ENCODE peak calls at places on chromosomes 11 and 22, in ten cellular contexts. One of them, this sample, is unnamed.

GRCh38 chr11:11871991-11872401 is 30.2 kb downstream of the USP47 start:
- DNase-seq in upper lobe of left lung: no peak
- DNase-seq in gastrocnemius medialis: no peak
- DNase-seq in colonic mucosa: no peak
- DNase-seq in SK-N-SH: no peak
- DNase-seq in HCT116: no peak
- DNase-seq in IMR-90: no peak
- DNase-seq in lung: no peak
- DNase-seq in WERI-Rb-1: no peak
- DNase-seq in CD8-positive, alpha-beta T cell: no peak
- DNase-seq in this sample: peak; percentile 39

GRCh38 chr11:111764621-111765020 is 1.6 kb downstream of the PPP2R1B start:
- DNase-seq in upper lobe of left lung: no peak
- DNase-seq in gastrocnemius medialis: no peak
- DNase-seq in colonic mucosa: no peak
- DNase-seq in SK-N-SH: no peak
- DNase-seq in HCT116: no peak
- DNase-seq in IMR-90: peak; percentile 51
- DNase-seq in lung: no peak
- DNase-seq in WERI-Rb-1: no peak
- DNase-seq in CD8-positive, alpha-beta T cell: no peak
- DNase-seq in this sample: peak; percentile 17

GRCh38 chr11:21511835-21512440 is 680.9 kb upstream of the ANO5 start:
- DNase-seq in upper lobe of left lung: no peak
- DNase-seq in gastrocnemius medialis: no peak
- DNase-seq in colonic mucosa: peak; percentile 57
- DNase-seq in SK-N-SH: peak; percentile 36
- DNase-seq in HCT116: peak; percentile 3
- DNase-seq in IMR-90: no peak
- DNase-seq in lung: peak; percentile 52
- DNase-seq in WERI-Rb-1: peak; percentile 89
- DNase-seq in CD8-positive, alpha-beta T cell: no peak
- DNase-seq in this sample: peak; percentile 85

GRCh38 chr22:24398409-24398808 is 29.0 kb upstream of the ADORA2A start:
- DNase-seq in upper lobe of left lung: no peak
- DNase-seq in gastrocnemius medialis: no peak
- DNase-seq in colonic mucosa: no peak
- DNase-seq in SK-N-SH: no peak
- DNase-seq in HCT116: no peak
- DNase-seq in IMR-90: peak; percentile 68
- DNase-seq in lung: no peak
- DNase-seq in WERI-Rb-1: no peak
- DNase-seq in CD8-positive, alpha-beta T cell: no peak
- DNase-seq in this sample: no peak

GRCh38 chr11:12673601-12673923 is 659 bp upstream of the TEAD1 start:
- DNase-seq in upper lobe of left lung: no peak
- DNase-seq in gastrocnemius medialis: no peak
- DNase-seq in colonic mucosa: no peak
- DNase-seq in SK-N-SH: no peak
- DNase-seq in HCT116: no peak
- DNase-seq in IMR-90: no peak
- DNase-seq in lung: no peak
- DNase-seq in WERI-Rb-1: no peak
- DNase-seq in CD8-positive, alpha-beta T cell: no peak
- DNase-seq in this sample: no peak

GRCh38 chr11:68383976-68384501 is 71.6 kb downstream of the LRP5 start:
- DNase-seq in upper lobe of left lung: no peak
- DNase-seq in gastrocnemius medialis: peak; percentile 45
- DNase-seq in colonic mucosa: peak; percentile 79
- DNase-seq in SK-N-SH: peak; percentile 87
- DNase-seq in HCT116: peak; percentile 24
- DNase-seq in IMR-90: peak; percentile 40
- DNase-seq in lung: peak; percentile 70
- DNase-seq in WERI-Rb-1: peak; percentile 73
- DNase-seq in CD8-positive, alpha-beta T cell: peak; percentile 52
- DNase-seq in this sample: peak; percentile 66

GRCh38 chr22:19629331-19629719 is 85.0 kb upstream of the SEPTIN5 start:
- DNase-seq in upper lobe of left lung: no peak
- DNase-seq in gastrocnemius medialis: no peak
- DNase-seq in colonic mucosa: no peak
- DNase-seq in SK-N-SH: no peak
- DNase-seq in HCT116: no peak
- DNase-seq in IMR-90: no peak
- DNase-seq in lung: no peak
- DNase-seq in WERI-Rb-1: no peak
- DNase-seq in CD8-positive, alpha-beta T cell: no peak
- DNase-seq in this sample: no peak

GRCh38 chr11:101583180-101584128 is at the start of gene TRPC6:
- DNase-seq in upper lobe of left lung: peak; percentile 87
- DNase-seq in gastrocnemius medialis: no peak
- DNase-seq in colonic mucosa: no peak
- DNase-seq in SK-N-SH: peak; percentile 15
- DNase-seq in HCT116: no peak
- DNase-seq in IMR-90: peak; percentile 47
- DNase-seq in lung: no peak
- DNase-seq in WERI-Rb-1: peak; percentile 33
- DNase-seq in CD8-positive, alpha-beta T cell: no peak
- DNase-seq in this sample: peak; percentile 5

GRCh38 chr11:74691755-74692154 is 39.5 kb downstream of the CHRDL2 start:
- DNase-seq in upper lobe of left lung: no peak
- DNase-seq in gastrocnemius medialis: no peak
- DNase-seq in colonic mucosa: no peak
- DNase-seq in SK-N-SH: no peak
- DNase-seq in HCT116: no peak
- DNase-seq in IMR-90: no peak
- DNase-seq in lung: no peak
- DNase-seq in WERI-Rb-1: no peak
- DNase-seq in CD8-positive, alpha-beta T cell: no peak
- DNase-seq in this sample: no peak

GRCh38 chr11:102447193-102447592 is 5.4 kb downstream of the TMEM123 start:
- DNase-seq in upper lobe of left lung: no peak
- DNase-seq in gastrocnemius medialis: no peak
- DNase-seq in colonic mucosa: no peak
- DNase-seq in SK-N-SH: no peak
- DNase-seq in HCT116: no peak
- DNase-seq in IMR-90: no peak
- DNase-seq in lung: no peak
- DNase-seq in WERI-Rb-1: no peak
- DNase-seq in CD8-positive, alpha-beta T cell: no peak
- DNase-seq in this sample: no peak

GRCh38 chr11:88354909-88355308 is 17.4 kb upstream of the CTSC start:
- DNase-seq in upper lobe of left lung: no peak
- DNase-seq in gastrocnemius medialis: no peak
- DNase-seq in colonic mucosa: no peak
- DNase-seq in SK-N-SH: no peak
- DNase-seq in HCT116: no peak
- DNase-seq in IMR-90: no peak
- DNase-seq in lung: no peak
- DNase-seq in WERI-Rb-1: no peak
- DNase-seq in CD8-positive, alpha-beta T cell: no peak
- DNase-seq in this sample: no peak

GRCh38 chr11:110621826-110622225 is 90.4 kb downstream of the ARHGAP20 start:
- DNase-seq in upper lobe of left lung: no peak
- DNase-seq in gastrocnemius medialis: no peak
- DNase-seq in colonic mucosa: no peak
- DNase-seq in SK-N-SH: no peak
- DNase-seq in HCT116: no peak
- DNase-seq in IMR-90: peak; percentile 78
- DNase-seq in lung: no peak
- DNase-seq in WERI-Rb-1: no peak
- DNase-seq in CD8-positive, alpha-beta T cell: no peak
- DNase-seq in this sample: no peak

GRCh38 chr11:7196396-7197146 is 55.1 kb upstream of the SYT9 start:
- DNase-seq in upper lobe of left lung: no peak
- DNase-seq in gastrocnemius medialis: no peak
- DNase-seq in colonic mucosa: no peak
- DNase-seq in SK-N-SH: peak; percentile 3
- DNase-seq in HCT116: no peak
- DNase-seq in IMR-90: no peak
- DNase-seq in lung: no peak
- DNase-seq in WERI-Rb-1: no peak
- DNase-seq in CD8-positive, alpha-beta T cell: no peak
- DNase-seq in this sample: no peak

GRCh38 chr11:34330653-34331052 is 27.2 kb downstream of the ABTB2 start:
- DNase-seq in upper lobe of left lung: no peak
- DNase-seq in gastrocnemius medialis: no peak
- DNase-seq in colonic mucosa: no peak
- DNase-seq in SK-N-SH: no peak
- DNase-seq in HCT116: no peak
- DNase-seq in IMR-90: no peak
- DNase-seq in lung: no peak
- DNase-seq in WERI-Rb-1: no peak
- DNase-seq in CD8-positive, alpha-beta T cell: no peak
- DNase-seq in this sample: no peak

GRCh38 chr11:59193741-59194140 is 19.0 kb downstream of the MPEG1 start:
- DNase-seq in upper lobe of left lung: no peak
- DNase-seq in gastrocnemius medialis: no peak
- DNase-seq in colonic mucosa: no peak
- DNase-seq in SK-N-SH: no peak
- DNase-seq in HCT116: no peak
- DNase-seq in IMR-90: no peak
- DNase-seq in lung: no peak
- DNase-seq in WERI-Rb-1: no peak
- DNase-seq in CD8-positive, alpha-beta T cell: no peak
- DNase-seq in this sample: no peak

GRCh38 chr11:59192446-59193020 is 20.2 kb downstream of the MPEG1 start:
- DNase-seq in upper lobe of left lung: no peak
- DNase-seq in gastrocnemius medialis: no peak
- DNase-seq in colonic mucosa: no peak
- DNase-seq in SK-N-SH: no peak
- DNase-seq in HCT116: no peak
- DNase-seq in IMR-90: no peak
- DNase-seq in lung: no peak
- DNase-seq in WERI-Rb-1: no peak
- DNase-seq in CD8-positive, alpha-beta T cell: no peak
- DNase-seq in this sample: no peak

GRCh38 chr11:59191095-59191494 is 19.2 kb downstream of the DTX4 start:
- DNase-seq in upper lobe of left lung: no peak
- DNase-seq in gastrocnemius medialis: no peak
- DNase-seq in colonic mucosa: peak; percentile 75
- DNase-seq in SK-N-SH: no peak
- DNase-seq in HCT116: no peak
- DNase-seq in IMR-90: no peak
- DNase-seq in lung: no peak
- DNase-seq in WERI-Rb-1: no peak
- DNase-seq in CD8-positive, alpha-beta T cell: no peak
- DNase-seq in this sample: no peak

GRCh38 chr11:59189986-59190385 is 18.1 kb downstream of the DTX4 start:
- DNase-seq in upper lobe of left lung: no peak
- DNase-seq in gastrocnemius medialis: no peak
- DNase-seq in colonic mucosa: no peak
- DNase-seq in SK-N-SH: no peak
- DNase-seq in HCT116: no peak
- DNase-seq in IMR-90: no peak
- DNase-seq in lung: no peak
- DNase-seq in WERI-Rb-1: no peak
- DNase-seq in CD8-positive, alpha-beta T cell: no peak
- DNase-seq in this sample: no peak

GRCh38 chr11:59191899-59192298 is 20.0 kb downstream of the DTX4 start:
- DNase-seq in upper lobe of left lung: peak; percentile 34
- DNase-seq in gastrocnemius medialis: no peak
- DNase-seq in colonic mucosa: no peak
- DNase-seq in SK-N-SH: no peak
- DNase-seq in HCT116: no peak
- DNase-seq in IMR-90: no peak
- DNase-seq in lung: no peak
- DNase-seq in WERI-Rb-1: no peak
- DNase-seq in CD8-positive, alpha-beta T cell: no peak
- DNase-seq in this sample: no peak
- H3K36me3 ChIP-seq in upper lobe of left lung: peaks cover 30% of the 10 kb centered on the region
- H3K36me3 ChIP-seq in gastrocnemius medialis: no peaks in the 10 kb centered on the region
- H3K36me3 ChIP-seq in colonic mucosa: peaks cover 9% of the 10 kb centered on the region
- H3K36me3 ChIP-seq in SK-N-SH: no peaks in the 10 kb centered on the region
- H3K36me3 ChIP-seq in HCT116: peaks cover 2% of the 10 kb centered on the region
- H3K36me3 ChIP-seq in IMR-90: peaks cover 48% of the 10 kb centered on the region
- H3K36me3 ChIP-seq in lung: peaks cover 25% of the 10 kb centered on the region
- H3K36me3 ChIP-seq in WERI-Rb-1: no peaks in the 10 kb centered on the region
- H3K36me3 ChIP-seq in CD8-positive, alpha-beta T cell: no peaks in the 10 kb centered on the region
- H3K36me3 ChIP-seq in this sample: no peaks in the 10 kb centered on the region

DNA sequence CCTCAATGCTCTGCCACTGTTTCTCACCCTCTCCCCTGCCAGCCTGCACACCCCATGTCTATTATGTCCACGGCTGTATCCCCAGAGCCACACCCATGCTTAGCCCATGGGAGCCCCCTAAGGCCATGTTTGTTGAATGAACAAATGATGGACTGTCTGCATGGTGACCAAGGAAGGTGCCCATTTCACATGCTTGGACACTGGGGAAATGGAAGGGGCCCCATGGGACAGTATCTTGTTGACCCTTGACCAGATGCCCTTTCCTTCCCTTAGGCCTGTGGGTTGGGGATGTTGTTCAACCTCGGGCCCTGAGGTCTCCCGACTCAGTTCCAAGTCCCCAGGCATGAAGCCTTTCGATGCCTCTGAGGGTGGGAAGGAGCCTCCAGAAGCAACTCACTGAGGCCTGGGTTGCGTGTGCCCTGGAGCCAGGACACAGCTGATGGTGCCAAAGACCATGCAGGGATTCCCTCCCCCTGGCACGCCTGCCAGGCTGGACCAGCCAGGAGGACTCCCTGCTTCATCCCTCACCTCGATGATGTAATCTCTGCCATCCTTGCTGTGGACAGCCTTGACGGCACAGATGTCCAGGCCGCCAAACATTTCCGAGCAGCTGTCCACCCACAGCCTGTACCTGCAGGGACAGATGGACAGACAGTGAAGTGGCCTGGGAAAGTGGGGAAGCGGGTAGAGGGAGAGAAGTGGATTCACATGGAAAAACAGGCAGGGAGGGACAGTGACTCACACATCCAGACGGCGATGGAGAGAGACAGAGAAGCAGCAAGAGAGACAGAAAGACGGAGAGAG is 58.9 kb downstream of the FBXO7 start:
- DNase-seq in upper lobe of left lung: no peak
- DNase-seq in gastrocnemius medialis: no peak
- DNase-seq in colonic mucosa: no peak
- DNase-seq in SK-N-SH: no peak
- DNase-seq in HCT116: no peak
- DNase-seq in IMR-90: peak; percentile 54
- DNase-seq in lung: no peak
- DNase-seq in WERI-Rb-1: no peak
- DNase-seq in CD8-positive, alpha-beta T cell: no peak
- DNase-seq in this sample: no peak
- H3K27ac ChIP-seq in upper lobe of left lung: peak overlapping the region; percentile 73
- H3K27ac ChIP-seq in gastrocnemius medialis: peak overlapping the region; percentile 71
- H3K27ac ChIP-seq in colonic mucosa: no peak overlapping the region
- H3K27ac ChIP-seq in SK-N-SH: no peak overlapping the region
- H3K27ac ChIP-seq in HCT116: no peak overlapping the region
- H3K27ac ChIP-seq in IMR-90: peak overlapping the region; percentile 26
- H3K27ac ChIP-seq in lung: peak overlapping the region; percentile 56
- H3K27ac ChIP-seq in WERI-Rb-1: no peak overlapping the region
- H3K27ac ChIP-seq in CD8-positive, alpha-beta T cell: no peak overlapping the region
- H3K27ac ChIP-seq in this sample: no peak overlapping the region

GRCh38 chr11:60941371-60942119 is 10.4 kb downstream of the SLC15A3 start:
- DNase-seq in upper lobe of left lung: no peak
- DNase-seq in gastrocnemius medialis: no peak
- DNase-seq in colonic mucosa: no peak
- DNase-seq in SK-N-SH: no peak
- DNase-seq in HCT116: no peak
- DNase-seq in IMR-90: no peak
- DNase-seq in lung: no peak
- DNase-seq in WERI-Rb-1: no peak
- DNase-seq in CD8-positive, alpha-beta T cell: no peak
- DNase-seq in this sample: no peak
- H3K36me3 ChIP-seq in upper lobe of left lung: peaks cover 83% of the 10 kb centered on the region
- H3K36me3 ChIP-seq in gastrocnemius medialis: peaks cover 6% of the 10 kb centered on the region
- H3K36me3 ChIP-seq in colonic mucosa: no peaks in the 10 kb centered on the region
- H3K36me3 ChIP-seq in SK-N-SH: no peaks in the 10 kb centered on the region
- H3K36me3 ChIP-seq in HCT116: no peaks in the 10 kb centered on the region
- H3K36me3 ChIP-seq in IMR-90: peaks cover 22% of the 10 kb centered on the region
- H3K36me3 ChIP-seq in lung: peaks cover 41% of the 10 kb centered on the region
- H3K36me3 ChIP-seq in WERI-Rb-1: no peaks in the 10 kb centered on the region
- H3K36me3 ChIP-seq in CD8-positive, alpha-beta T cell: peaks cover 8% of the 10 kb centered on the region
- H3K36me3 ChIP-seq in this sample: no peaks in the 10 kb centered on the region

GRCh38 chr11:17887779-17888178 is 125.1 kb downstream of the SERGEF start:
- DNase-seq in upper lobe of left lung: no peak
- DNase-seq in gastrocnemius medialis: no peak
- DNase-seq in colonic mucosa: no peak
- DNase-seq in SK-N-SH: no peak
- DNase-seq in HCT116: no peak
- DNase-seq in IMR-90: no peak
- DNase-seq in lung: no peak
- DNase-seq in WERI-Rb-1: peak; percentile 79
- DNase-seq in CD8-positive, alpha-beta T cell: no peak
- DNase-seq in this sample: peak; percentile 89
- H3K27ac ChIP-seq in upper lobe of left lung: no peak overlapping the region
- H3K27ac ChIP-seq in gastrocnemius medialis: no peak overlapping the region
- H3K27ac ChIP-seq in colonic mucosa: no peak overlapping the region
- H3K27ac ChIP-seq in SK-N-SH: no peak overlapping the region
- H3K27ac ChIP-seq in HCT116: no peak overlapping the region
- H3K27ac ChIP-seq in IMR-90: no peak overlapping the region
- H3K27ac ChIP-seq in lung: no peak overlapping the region
- H3K27ac ChIP-seq in WERI-Rb-1: no peak overlapping the region
- H3K27ac ChIP-seq in CD8-positive, alpha-beta T cell: no peak overlapping the region
- H3K27ac ChIP-seq in this sample: no peak overlapping the region